ENCODE peak calls at places on chromosomes 3 and 15, in four cellular contexts. P is HCT116, N is epithelial cell of esophagus, T is B cell. L is an unnamed sample.
A peak's percentile ranks its signal among the peaks of the same experiment; 100 is the strongest.

GRCh38 chr3:62174116-62174515 is 199.2 kb downstream of the FEZF2 start:
- DNase-seq in N (no peak), P (no peak), T (no peak), L (no peak)

GRCh38 chr15:76310470-76311070 is 699 bp downstream of the ETFA start:
- DNase-seq in T (no peak), N (peak; percentile 18), P (no peak), L (no peak)

GRCh38 chr15:101050647-101051290 is 131.6 kb downstream of the LRRK1 start:
- DNase-seq in T (peak; percentile 20), N (no peak), P (no peak), L (no peak)

GRCh38 chr3:157807286-157807685 is 298.9 kb downstream of the SHOX2 start:
- DNase-seq in P (no peak), T (no peak), N (peak; percentile 51), L (no peak)

GRCh38 chr3:37773471-37773870 is 88.2 kb upstream of the CTDSPL start:
- DNase-seq in T (no peak), N (no peak), P (no peak), L (no peak)

GRCh38 chr3:168071535-168071934 is 24.2 kb downstream of the GOLIM4 start:
- DNase-seq in T (no peak), P (peak; percentile 70), N (peak; percentile 83), L (no peak)

GRCh38 chr3:47057212-47057671 is 77.8 kb downstream of the NBEAL2 start:
- DNase-seq in T (no peak), N (peak; percentile 39), P (no peak), L (no peak)

GRCh38 chr3:103075282-103075681 is 640.5 kb downstream of the ZPLD1 start:
- DNase-seq in P (no peak), N (no peak), T (no peak), L (no peak)

GRCh38 chr3:113607219-113607596 is 74.9 kb downstream of the SIDT1 start:
- DNase-seq in N (no peak), T (peak; percentile 40), P (no peak), L (no peak)

GRCh38 chr3:183555541-183556081 is at the start of gene KLHL6:
- DNase-seq in N (no peak), T (peak; percentile 74), P (no peak), L (no peak)

GRCh38 chr3:150253622-150254021 is 154.5 kb upstream of the TSC22D2 start:
- DNase-seq in N (peak; percentile 65), P (no peak), T (no peak), L (no peak)

GRCh38 chr3:141828487-141829284 is 47.8 kb upstream of the ATP1B3 start:
- DNase-seq in T (no peak), P (no peak), N (peak; percentile 93), L (no peak)

GRCh38 chr3:149319750-149320149 is 13.7 kb downstream of the TM4SF18 start:
- DNase-seq in T (no peak), N (no peak), P (no peak), L (no peak)

DNA sequence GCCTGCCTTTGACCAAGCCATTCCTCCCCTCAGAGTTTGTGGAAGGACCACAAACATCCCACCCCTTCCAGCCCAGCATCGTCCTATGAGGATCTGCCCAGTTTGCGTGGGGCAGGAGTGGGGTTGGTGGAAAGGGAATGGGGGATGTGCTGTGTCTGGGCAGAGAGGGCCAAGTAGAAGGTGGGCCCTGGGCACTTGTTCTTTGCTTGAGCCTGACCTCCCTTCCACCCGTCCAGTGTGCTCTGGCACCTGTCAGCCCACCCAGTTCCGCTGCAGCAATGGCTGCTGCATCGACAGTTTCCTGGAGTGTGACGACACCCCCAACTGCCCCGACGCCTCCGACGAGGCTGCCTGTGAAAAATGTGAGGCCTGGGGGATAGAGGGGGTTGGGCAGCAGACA is 10.3 kb downstream of the SPINT1 start:
- DNase-seq in T (no peak), N (no peak), P (no peak), L (no peak)
- TF ChIP-seq CTCF in T (no peak), N (no peak), P (no peak), L (no peak)

DNA sequence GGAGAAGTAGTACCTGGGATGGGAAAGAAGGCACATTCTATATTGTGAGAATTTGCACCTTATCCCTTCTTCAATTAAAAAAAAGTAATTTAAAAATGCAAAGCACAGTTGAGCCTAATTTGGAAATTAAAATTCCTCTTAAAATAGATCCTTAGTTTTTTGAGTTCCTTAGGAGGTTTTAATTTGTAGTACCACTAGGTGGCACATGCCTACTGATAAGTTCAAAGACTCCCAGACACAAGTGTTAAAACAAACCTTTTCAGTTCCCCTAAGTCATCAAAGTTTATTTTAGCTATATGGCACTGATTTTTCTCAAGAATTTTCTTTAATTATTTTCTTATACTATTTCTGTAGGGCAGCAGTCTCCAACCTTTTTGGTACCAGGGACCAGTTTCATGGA is 127.6 kb upstream of the AZI2 start:
- DNase-seq in P (peak; percentile 29), T (no peak), N (peak; percentile 64), L (no peak)
- TF ChIP-seq CTCF in P (peak; percentile 62), T (peak; percentile 53), N (peak; percentile 65), L (peak; percentile 77)

GRCh38 chr3:33146791-33147445 is 33.1 kb downstream of the CRTAP start:
- DNase-seq in N (no peak), T (no peak), P (no peak), L (no peak)

GRCh38 chr3:33141006-33141405 is 27.2 kb downstream of the CRTAP start:
- DNase-seq in P (no peak), T (no peak), N (peak; percentile 78), L (no peak)

GRCh38 chr3:33145901-33146580 is 32.2 kb downstream of the CRTAP start:
- DNase-seq in T (no peak), N (no peak), P (no peak), L (no peak)

GRCh38 chr3:33145221-33145900 is 31.5 kb downstream of the CRTAP start:
- DNase-seq in N (no peak), T (no peak), P (no peak), L (no peak)

GRCh38 chr3:33144433-33144832 is 30.6 kb downstream of the CRTAP start:
- DNase-seq in P (no peak), T (no peak), N (no peak), L (no peak)
- TF ChIP-seq CTCF in P (peak; percentile 57), T (peak; percentile 55), N (no peak), L (peak; percentile 25)

GRCh38 chr3:13416002-13416793 is 3.9 kb downstream of the NUP210 start:
- DNase-seq in T (no peak), N (no peak), P (no peak), L (no peak)
- TF ChIP-seq CTCF in T (no peak), N (no peak), P (peak; percentile 54), L (peak; percentile 30)

GRCh38 chr15:80234883-80235282 is 17.1 kb downstream of the CTXND1 start:
- DNase-seq in T (no peak), P (peak; percentile 40), N (peak; percentile 50), L (no peak)
- TF ChIP-seq CTCF in T (peak; percentile 47), P (peak; percentile 75), N (peak; percentile 56), L (peak; percentile 47)

GRCh38 chr3:4584537-4585249 is 91.5 kb downstream of the ITPR1 start:
- DNase-seq in P (no peak), T (no peak), N (no peak), L (no peak)
- TF ChIP-seq CTCF in P (no peak), T (no peak), N (no peak), L (no peak)

GRCh38 chr15:91228391-91228790 is 128.3 kb downstream of the SV2B start:
- DNase-seq in N (no peak), P (no peak), T (no peak), L (no peak)
- TF ChIP-seq CTCF in N (no peak), P (no peak), T (no peak), L (no peak)

DNA sequence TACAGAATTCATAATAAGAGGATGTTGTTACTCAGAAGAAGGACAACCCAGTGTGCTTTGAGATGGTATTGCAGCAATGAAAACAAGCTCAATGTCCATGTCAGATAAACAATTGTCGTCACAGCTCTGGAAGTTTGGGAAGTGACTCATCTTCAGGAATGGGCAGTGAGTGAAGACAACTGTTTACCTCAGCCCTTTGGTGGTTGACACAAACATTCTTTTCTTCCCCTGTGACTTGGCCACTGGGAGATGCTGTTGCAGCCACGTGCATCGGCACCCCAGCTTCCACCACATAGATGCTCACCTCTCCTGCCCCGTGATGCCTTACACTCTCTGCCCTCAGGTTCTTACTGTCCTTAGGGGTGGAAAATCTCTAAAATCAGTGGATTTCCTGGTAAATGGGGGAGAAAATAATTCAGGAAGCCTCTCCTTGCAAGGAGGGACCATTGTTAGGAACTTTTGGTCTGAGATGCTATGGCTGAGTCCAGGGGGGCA is 114.1 kb upstream of the GALNT15 start:
- DNase-seq in T (no peak), N (peak; percentile 96), P (peak; percentile 96), L (no peak)
- TF ChIP-seq CTCF in T (no peak), N (peak; percentile 33), P (peak; percentile 42), L (no peak)